ENCODE peak calls at places on chromosome 21, in nine cellular contexts. S is left cardiac atrium, K is hypothalamus, X is NCI-H1105, Z is NCI-H446, R is NB4, F is HEK293T, O is putamen, Q is BJ. U is an unnamed sample.

GRCh38 chr21:42200906-42201614 is 17.9 kb upstream of the ABCG1 start:
- DNase-seq in S (no peak), K (no peak), X (no peak), Z (no peak), R (no peak), F (no peak), O (no peak), Q (no peak), U (no peak)

GRCh38 chr21:14737922-14738321 is 191.8 kb upstream of the SAMSN1 start:
- DNase-seq in S (no peak), K (no peak), X (no peak), Z (no peak), R (peak; percentile 80), F (peak; percentile 33), O (peak; percentile 15), Q (no peak), U (no peak)

GRCh38 chr21:32520885-32521735 is 64.2 kb downstream of the TCP10L start:
- DNase-seq in S (peak; percentile 95), K (no peak), X (peak; percentile 68), Z (peak; percentile 87), R (peak; percentile 84), F (no peak), O (peak; percentile 65), Q (peak; percentile 45), U (peak; percentile 54)

GRCh38 chr21:16588433-16588860 is 858.7 kb downstream of the USP25 start:
- DNase-seq in S (peak; percentile 78), K (peak; percentile 28), X (peak; percentile 78), Z (peak; percentile 92), R (no peak), F (peak; percentile 69), O (peak; percentile 96), Q (peak; percentile 31), U (peak; percentile 91)

GRCh38 chr21:42308161-42308913 is 6.9 kb downstream of the TFF3 start:
- DNase-seq in S (no peak), K (no peak), X (no peak), Z (no peak), R (no peak), F (no peak), O (no peak), Q (no peak), U (no peak)

GRCh38 chr21:44986471-44987291 is 46.9 kb downstream of the SLX9 start:
- DNase-seq in S (peak; percentile 22), K (no peak), X (no peak), Z (no peak), R (no peak), F (no peak), O (no peak), Q (no peak), U (peak; percentile 37)

GRCh38 chr21:32909393-32909792 is 116.3 kb upstream of the OLIG2 start:
- DNase-seq in S (no peak), K (no peak), X (no peak), Z (no peak), R (no peak), F (no peak), O (no peak), Q (no peak), U (no peak)

GRCh38 chr21:34791776-34792503 is 123.1 kb downstream of the CLIC6 start:
- DNase-seq in S (no peak), K (no peak), X (no peak), Z (no peak), R (no peak), F (no peak), O (no peak), Q (no peak), U (no peak)

GRCh38 chr21:44076316-44076715 is 30.9 kb upstream of the PWP2 start:
- DNase-seq in S (no peak), K (no peak), X (no peak), Z (no peak), R (no peak), F (no peak), O (no peak), Q (no peak), U (no peak)

GRCh38 chr21:44463716-44464115 is 8.4 kb downstream of the LRRC3 start:
- DNase-seq in S (no peak), K (no peak), X (no peak), Z (no peak), R (no peak), F (no peak), O (no peak), Q (no peak), U (no peak)

GRCh38 chr21:25934771-25935224 is 200.0 kb downstream of the GABPA start:
- DNase-seq in S (peak; percentile 81), K (no peak), X (no peak), Z (no peak), R (no peak), F (no peak), O (no peak), Q (peak; percentile 66), U (no peak)

GRCh38 chr21:17610862-17611261 is 1.8 kb downstream of the BTG3 start:
- DNase-seq in S (no peak), K (no peak), X (no peak), Z (no peak), R (peak; percentile 1), F (no peak), O (peak; percentile 10), Q (no peak), U (no peak)

GRCh38 chr21:27248791-27249190 is 281.9 kb upstream of the ADAMTS5 start:
- DNase-seq in S (no peak), K (no peak), X (no peak), Z (no peak), R (no peak), F (no peak), O (peak; percentile 69), Q (no peak), U (no peak)

GRCh38 chr21:36030581-36031189 is 29.6 kb downstream of the SETD4 start:
- DNase-seq in S (no peak), K (no peak), X (no peak), Z (no peak), R (no peak), F (no peak), O (no peak), Q (no peak), U (no peak)